ENCODE peak calls at places on chromosomes 6 and 20, in four cellular contexts. One of them, this sample, is unnamed.

GRCh38 chr6:44003345-44004061 is 123.7 kb downstream of the MRPL14 start:
- DNase-seq in choroid plexus epithelial cell: no peak
- DNase-seq in AG04450: no peak
- DNase-seq in neural progenitor cell: peak
- DNase-seq in this sample: no peak

GRCh38 chr20:58790440-58790839 is 60.3 kb downstream of the GNAS-AS1 start:
- DNase-seq in AG04450: no peak
- DNase-seq in neural progenitor cell: no peak
- DNase-seq in choroid plexus epithelial cell: no peak
- DNase-seq in this sample: no peak

GRCh38 chr6:2132416-2132815 is 113.0 kb downstream of the GMDS start:
- DNase-seq in choroid plexus epithelial cell: no peak
- DNase-seq in AG04450: no peak
- DNase-seq in neural progenitor cell: no peak
- DNase-seq in this sample: no peak

GRCh38 chr20:42795399-42795798 is 394.3 kb downstream of the PTPRT start:
- DNase-seq in AG04450: no peak
- DNase-seq in choroid plexus epithelial cell: no peak
- DNase-seq in neural progenitor cell: no peak
- DNase-seq in this sample: no peak

GRCh38 chr20:54219751-54220426 is 12.0 kb downstream of the PFDN4 start:
- DNase-seq in AG04450: no peak
- DNase-seq in neural progenitor cell: peak
- DNase-seq in choroid plexus epithelial cell: peak
- DNase-seq in this sample: no peak

GRCh38 chr6:137160763-137161162 is 12.7 kb downstream of the IL22RA2 start:
- DNase-seq in neural progenitor cell: no peak
- DNase-seq in AG04450: no peak
- DNase-seq in choroid plexus epithelial cell: peak
- DNase-seq in this sample: peak

GRCh38 chr20:51542033-51542893 is at the start of gene NFATC2:
- DNase-seq in AG04450: no peak
- DNase-seq in choroid plexus epithelial cell: no peak
- DNase-seq in neural progenitor cell: peak
- DNase-seq in this sample: no peak

GRCh38 chr20:38724603-38725457 is 544 bp downstream of the SLC32A1 start:
- DNase-seq in neural progenitor cell: peak
- DNase-seq in choroid plexus epithelial cell: no peak
- DNase-seq in AG04450: no peak
- DNase-seq in this sample: no peak

GRCh38 chr6:15439410-15440022 is 193.6 kb downstream of the JARID2 start:
- DNase-seq in AG04450: no peak
- DNase-seq in neural progenitor cell: peak
- DNase-seq in choroid plexus epithelial cell: peak
- DNase-seq in this sample: no peak

GRCh38 chr6:47599512-47599911 is 98.9 kb upstream of the ADGRF4 start:
- DNase-seq in neural progenitor cell: no peak
- DNase-seq in choroid plexus epithelial cell: no peak
- DNase-seq in AG04450: no peak
- DNase-seq in this sample: no peak

GRCh38 chr20:7022597-7022996 is 255.1 kb downstream of the BMP2 start:
- DNase-seq in choroid plexus epithelial cell: no peak
- DNase-seq in neural progenitor cell: peak
- DNase-seq in AG04450: no peak
- DNase-seq in this sample: no peak

GRCh38 chr6:150981095-150981494 is 115.6 kb downstream of the MTHFD1L start:
- DNase-seq in neural progenitor cell: no peak
- DNase-seq in choroid plexus epithelial cell: peak
- DNase-seq in AG04450: no peak
- DNase-seq in this sample: no peak

GRCh38 chr20:6231551-6231950 is 108.7 kb upstream of the FERMT1 start:
- DNase-seq in choroid plexus epithelial cell: peak
- DNase-seq in neural progenitor cell: no peak
- DNase-seq in AG04450: no peak
- DNase-seq in this sample: peak

GRCh38 chr20:48153523-48153922 is 368.2 kb upstream of the SULF2 start:
- DNase-seq in choroid plexus epithelial cell: peak
- DNase-seq in AG04450: no peak
- DNase-seq in neural progenitor cell: peak
- DNase-seq in this sample: no peak

GRCh38 chr20:46946181-46946624 is 51.6 kb downstream of the EYA2 start:
- DNase-seq in neural progenitor cell: no peak
- DNase-seq in AG04450: no peak
- DNase-seq in choroid plexus epithelial cell: peak
- DNase-seq in this sample: peak

GRCh38 chr20:35461620-35462019 is 6.2 kb downstream of the CEP250 start:
- DNase-seq in AG04450: no peak
- DNase-seq in choroid plexus epithelial cell: peak
- DNase-seq in neural progenitor cell: no peak
- DNase-seq in this sample: no peak

GRCh38 chr6:117409863-117410262 is 15.9 kb downstream of the ROS1 start:
- DNase-seq in choroid plexus epithelial cell: no peak
- DNase-seq in AG04450: no peak
- DNase-seq in neural progenitor cell: no peak
- DNase-seq in this sample: no peak

GRCh38 chr20:48180039-48180438 is 394.8 kb upstream of the SULF2 start:
- DNase-seq in choroid plexus epithelial cell: peak
- DNase-seq in AG04450: no peak
- DNase-seq in neural progenitor cell: no peak
- DNase-seq in this sample: peak

GRCh38 chr6:29617782-29618557 is 15.0 kb downstream of the GABBR1 start:
- DNase-seq in neural progenitor cell: no peak
- DNase-seq in AG04450: no peak
- DNase-seq in choroid plexus epithelial cell: no peak
- DNase-seq in this sample: no peak

GRCh38 chr6:139593081-139593480 is 218.6 kb upstream of the CITED2 start:
- DNase-seq in neural progenitor cell: no peak
- DNase-seq in choroid plexus epithelial cell: no peak
- DNase-seq in AG04450: no peak
- DNase-seq in this sample: no peak

GRCh38 chr20:1392443-1392692 is 486 bp downstream of the FKBP1A start:
- DNase-seq in choroid plexus epithelial cell: no peak
- DNase-seq in AG04450: no peak
- DNase-seq in neural progenitor cell: no peak
- DNase-seq in this sample: no peak

GRCh38 chr20:40073535-40074111 is 615.4 kb downstream of the MAFB start:
- DNase-seq in neural progenitor cell: peak
- DNase-seq in choroid plexus epithelial cell: peak
- DNase-seq in AG04450: no peak
- DNase-seq in this sample: peak

GRCh38 chr20:36573103-36573797 is at the start of gene TGIF2:
- DNase-seq in AG04450: peak
- DNase-seq in choroid plexus epithelial cell: peak
- DNase-seq in neural progenitor cell: peak
- DNase-seq in this sample: peak

GRCh38 chr20:41155267-41155666 is 17.9 kb downstream of the PLCG1 start:
- DNase-seq in neural progenitor cell: no peak
- DNase-seq in AG04450: no peak
- DNase-seq in choroid plexus epithelial cell: peak
- DNase-seq in this sample: no peak

GRCh38 chr6:119454694-119455093 is 105.1 kb upstream of the MAN1A1 start:
- DNase-seq in neural progenitor cell: no peak
- DNase-seq in choroid plexus epithelial cell: no peak
- DNase-seq in AG04450: no peak
- DNase-seq in this sample: no peak

GRCh38 chr6:138787138-138787537 is 8.7 kb upstream of the ECT2L start:
- DNase-seq in AG04450: no peak
- DNase-seq in choroid plexus epithelial cell: no peak
- DNase-seq in neural progenitor cell: no peak
- DNase-seq in this sample: no peak

GRCh38 chr6:36280983-36281382 is 11.1 kb downstream of the PNPLA1 start:
- DNase-seq in choroid plexus epithelial cell: no peak
- DNase-seq in AG04450: no peak
- DNase-seq in neural progenitor cell: no peak
- DNase-seq in this sample: no peak

GRCh38 chr20:46767127-46767761 is 57.8 kb downstream of the SLC2A10 start:
- DNase-seq in neural progenitor cell: peak
- DNase-seq in choroid plexus epithelial cell: peak
- DNase-seq in AG04450: no peak
- DNase-seq in this sample: no peak

GRCh38 chr6:170148709-170149470 is 142.0 kb downstream of the DLL1 start:
- DNase-seq in AG04450: no peak
- DNase-seq in neural progenitor cell: no peak
- DNase-seq in choroid plexus epithelial cell: no peak
- DNase-seq in this sample: no peak

GRCh38 chr20:61640171-61640570 is 388.1 kb downstream of the CDH4 start:
- DNase-seq in AG04450: no peak
- DNase-seq in neural progenitor cell: no peak
- DNase-seq in choroid plexus epithelial cell: peak
- DNase-seq in this sample: no peak

GRCh38 chr20:44586986-44587980 is 4.9 kb downstream of the PKIG start:
- DNase-seq in choroid plexus epithelial cell: peak
- DNase-seq in AG04450: no peak
- DNase-seq in neural progenitor cell: no peak
- DNase-seq in this sample: no peak

GRCh38 chr6:16286151-16286522 is 47.8 kb downstream of the GMPR start:
- DNase-seq in neural progenitor cell: peak
- DNase-seq in choroid plexus epithelial cell: peak
- DNase-seq in AG04450: no peak
- DNase-seq in this sample: peak

GRCh38 chr6:156954781-156955180 is 177.6 kb downstream of the ARID1B start:
- DNase-seq in AG04450: no peak
- DNase-seq in choroid plexus epithelial cell: no peak
- DNase-seq in neural progenitor cell: no peak
- DNase-seq in this sample: no peak

GRCh38 chr6:156954191-156954590 is 177.0 kb downstream of the ARID1B start:
- DNase-seq in neural progenitor cell: no peak
- DNase-seq in choroid plexus epithelial cell: peak
- DNase-seq in AG04450: no peak
- DNase-seq in this sample: no peak

GRCh38 chr6:156952401-156952800 is 175.2 kb downstream of the ARID1B start:
- DNase-seq in AG04450: no peak
- DNase-seq in neural progenitor cell: no peak
- DNase-seq in choroid plexus epithelial cell: no peak
- DNase-seq in this sample: no peak

GRCh38 chr6:156953125-156953477 is 175.9 kb downstream of the ARID1B start:
- DNase-seq in AG04450: no peak
- DNase-seq in choroid plexus epithelial cell: no peak
- DNase-seq in neural progenitor cell: no peak
- DNase-seq in this sample: no peak

GRCh38 chr6:156953478-156954146 is 176.4 kb downstream of the ARID1B start:
- DNase-seq in AG04450: peak
- DNase-seq in neural progenitor cell: peak
- DNase-seq in choroid plexus epithelial cell: peak
- DNase-seq in this sample: peak
- TF ChIP-seq CTCF in AG04450: peak
- TF ChIP-seq CTCF in neural progenitor cell: no peak
- TF ChIP-seq CTCF in choroid plexus epithelial cell: peak
- TF ChIP-seq CTCF in this sample: peak

DNA sequence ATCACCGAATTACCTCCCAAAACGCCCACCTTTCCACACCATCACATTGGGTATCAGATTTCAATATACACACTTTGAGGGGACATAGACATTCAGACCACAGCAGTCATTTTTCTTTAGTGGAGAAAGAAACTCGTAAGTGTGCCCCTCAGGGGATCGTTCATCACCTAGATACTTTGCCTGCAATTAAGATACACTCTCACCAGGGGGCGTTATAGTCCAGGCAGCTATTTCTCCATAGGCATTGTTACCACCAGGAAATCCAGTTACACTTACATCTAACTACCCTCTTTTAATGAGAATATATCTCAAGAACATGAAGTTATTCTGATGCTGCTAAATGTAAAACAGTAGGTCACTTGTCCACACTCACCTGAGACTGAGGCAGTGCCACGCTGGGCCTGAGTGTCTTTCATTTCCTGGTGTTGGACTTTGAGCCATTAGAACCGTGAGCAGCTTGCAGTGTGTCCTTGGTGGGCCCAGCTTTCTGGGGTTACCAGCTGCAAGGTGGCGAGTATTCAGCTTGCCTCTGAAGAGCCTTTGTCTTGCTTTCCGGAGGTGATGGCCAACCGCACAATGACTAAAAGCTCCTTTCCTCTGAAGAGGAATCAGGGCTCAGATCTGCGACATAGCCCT is 35.1 kb upstream of the UNC93A start:
- DNase-seq in AG04450: no peak
- DNase-seq in choroid plexus epithelial cell: no peak
- DNase-seq in neural progenitor cell: no peak
- DNase-seq in this sample: no peak
- TF ChIP-seq CTCF in AG04450: no peak
- TF ChIP-seq CTCF in choroid plexus epithelial cell: no peak
- TF ChIP-seq CTCF in neural progenitor cell: peak
- TF ChIP-seq CTCF in this sample: no peak

GRCh38 chr6:38806271-38806670 is 91.2 kb downstream of the DNAH8 start:
- DNase-seq in AG04450: no peak
- DNase-seq in choroid plexus epithelial cell: no peak
- DNase-seq in neural progenitor cell: peak
- DNase-seq in this sample: no peak
- TF ChIP-seq CTCF in AG04450: no peak
- TF ChIP-seq CTCF in choroid plexus epithelial cell: no peak
- TF ChIP-seq CTCF in neural progenitor cell: peak
- TF ChIP-seq CTCF in this sample: no peak

GRCh38 chr20:25083773-25084615 is 2.1 kb upstream of the VSX1 start:
- DNase-seq in choroid plexus epithelial cell: no peak
- DNase-seq in AG04450: no peak
- DNase-seq in neural progenitor cell: peak
- DNase-seq in this sample: no peak
- TF ChIP-seq CTCF in choroid plexus epithelial cell: peak
- TF ChIP-seq CTCF in AG04450: peak
- TF ChIP-seq CTCF in neural progenitor cell: peak
- TF ChIP-seq CTCF in this sample: peak

DNA sequence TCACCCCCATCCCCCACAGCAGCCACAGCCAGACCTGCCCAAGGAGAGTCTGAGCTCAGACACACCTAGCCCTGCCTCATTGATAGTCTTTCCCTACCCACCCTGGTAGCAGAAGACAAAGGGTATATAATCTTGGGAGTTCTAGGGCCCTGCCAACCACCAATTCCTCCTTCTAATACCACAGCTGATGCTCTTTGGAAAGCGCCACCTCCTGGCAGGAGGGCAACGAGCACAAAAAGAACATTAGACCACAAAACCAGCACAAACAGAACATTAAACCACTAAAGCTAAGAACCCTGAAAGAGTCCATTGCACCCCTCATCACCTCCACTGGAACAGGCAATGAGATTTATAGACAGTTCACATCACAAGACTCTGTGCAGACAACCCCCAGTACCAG is 195.8 kb upstream of the FUT9 start:
- DNase-seq in neural progenitor cell: no peak
- DNase-seq in AG04450: no peak
- DNase-seq in choroid plexus epithelial cell: no peak
- DNase-seq in this sample: no peak
- TF ChIP-seq CTCF in neural progenitor cell: peak
- TF ChIP-seq CTCF in AG04450: no peak
- TF ChIP-seq CTCF in choroid plexus epithelial cell: no peak
- TF ChIP-seq CTCF in this sample: no peak

DNA sequence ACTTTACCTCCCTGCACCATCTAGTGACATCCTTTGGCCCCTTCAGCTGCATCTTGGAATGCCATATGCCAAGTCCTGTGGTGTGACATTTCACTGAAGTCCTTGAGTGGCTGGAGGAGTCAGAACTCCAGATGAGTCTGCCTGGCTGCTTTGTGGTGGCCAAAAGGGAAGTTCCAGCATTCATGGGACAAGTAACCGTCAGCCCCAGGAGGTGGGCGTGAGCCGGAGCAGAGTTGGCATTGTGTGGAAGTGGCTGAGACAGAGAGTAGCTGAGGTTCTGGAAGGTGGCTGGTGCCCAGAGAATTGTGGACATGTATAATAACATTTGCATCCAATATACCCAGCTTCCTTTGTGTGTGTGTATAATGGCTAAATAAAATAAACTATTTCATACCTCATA is 13.9 kb upstream of the TMX4 start:
- DNase-seq in neural progenitor cell: no peak
- DNase-seq in choroid plexus epithelial cell: no peak
- DNase-seq in AG04450: no peak
- DNase-seq in this sample: no peak
- TF ChIP-seq CTCF in neural progenitor cell: no peak
- TF ChIP-seq CTCF in choroid plexus epithelial cell: no peak
- TF ChIP-seq CTCF in AG04450: no peak
- TF ChIP-seq CTCF in this sample: no peak

This sample was measured in brain microvascular endothelial cell.